ENCODE peak calls at places on chromosomes 1 and 21, in five cellular contexts. One of them, this sample, is unnamed.
A peak's percentile ranks its signal among the peaks of the same experiment; 100 is the strongest.

GRCh38 chr1:230163719-230164118 is 96.7 kb downstream of the GALNT2 start:
- DNase-seq in activated CD4-positive, alpha-beta T cell treated with anti-CD3 and anti-CD28 coated beads for 48 hours: no peak
- DNase-seq in esophagus muscularis mucosa: no peak
- DNase-seq in NCI-H1930: no peak
- DNase-seq in dorsolateral prefrontal cortex: no peak
- DNase-seq in this sample: no peak

GRCh38 chr1:205183676-205184335 is 27.7 kb downstream of the DSTYK start:
- DNase-seq in activated CD4-positive, alpha-beta T cell treated with anti-CD3 and anti-CD28 coated beads for 48 hours: no peak
- DNase-seq in esophagus muscularis mucosa: no peak
- DNase-seq in NCI-H1930: no peak
- DNase-seq in dorsolateral prefrontal cortex: no peak
- DNase-seq in this sample: no peak

GRCh38 chr21:41622831-41623548 is 115.0 kb upstream of the TMPRSS2 start:
- DNase-seq in activated CD4-positive, alpha-beta T cell treated with anti-CD3 and anti-CD28 coated beads for 48 hours: peak; percentile 73
- DNase-seq in esophagus muscularis mucosa: no peak
- DNase-seq in NCI-H1930: no peak
- DNase-seq in dorsolateral prefrontal cortex: no peak
- DNase-seq in this sample: no peak

GRCh38 chr1:44576456-44577150 is 97.7 kb downstream of the TMEM53 start:
- DNase-seq in activated CD4-positive, alpha-beta T cell treated with anti-CD3 and anti-CD28 coated beads for 48 hours: no peak
- DNase-seq in esophagus muscularis mucosa: no peak
- DNase-seq in NCI-H1930: no peak
- DNase-seq in dorsolateral prefrontal cortex: peak; percentile 69
- DNase-seq in this sample: no peak

GRCh38 chr1:145871994-145872411 is 13.1 kb upstream of the PIAS3 start:
- DNase-seq in activated CD4-positive, alpha-beta T cell treated with anti-CD3 and anti-CD28 coated beads for 48 hours: peak; percentile 49
- DNase-seq in esophagus muscularis mucosa: no peak
- DNase-seq in NCI-H1930: no peak
- DNase-seq in dorsolateral prefrontal cortex: peak; percentile 67
- DNase-seq in this sample: no peak

GRCh38 chr21:43755820-43756594 is 20.1 kb downstream of the CSTB start:
- DNase-seq in activated CD4-positive, alpha-beta T cell treated with anti-CD3 and anti-CD28 coated beads for 48 hours: no peak
- DNase-seq in esophagus muscularis mucosa: no peak
- DNase-seq in NCI-H1930: no peak
- DNase-seq in dorsolateral prefrontal cortex: no peak
- DNase-seq in this sample: no peak

GRCh38 chr1:159508951-159509350 is 26.9 kb downstream of the OR10J5 start:
- DNase-seq in activated CD4-positive, alpha-beta T cell treated with anti-CD3 and anti-CD28 coated beads for 48 hours: no peak
- DNase-seq in esophagus muscularis mucosa: no peak
- DNase-seq in NCI-H1930: no peak
- DNase-seq in dorsolateral prefrontal cortex: no peak
- DNase-seq in this sample: no peak

GRCh38 chr1:31580891-31581603 is 4.7 kb downstream of the TINAGL1 start:
- DNase-seq in activated CD4-positive, alpha-beta T cell treated with anti-CD3 and anti-CD28 coated beads for 48 hours: no peak
- DNase-seq in esophagus muscularis mucosa: peak; percentile 88
- DNase-seq in NCI-H1930: no peak
- DNase-seq in dorsolateral prefrontal cortex: no peak
- DNase-seq in this sample: no peak

GRCh38 chr1:245458234-245458633 is 303.4 kb downstream of the KIF26B start:
- DNase-seq in activated CD4-positive, alpha-beta T cell treated with anti-CD3 and anti-CD28 coated beads for 48 hours: no peak
- DNase-seq in esophagus muscularis mucosa: no peak
- DNase-seq in NCI-H1930: no peak
- DNase-seq in dorsolateral prefrontal cortex: no peak
- DNase-seq in this sample: no peak

GRCh38 chr21:32565856-32566465 is 19.4 kb downstream of the TCP10L start:
- DNase-seq in activated CD4-positive, alpha-beta T cell treated with anti-CD3 and anti-CD28 coated beads for 48 hours: no peak
- DNase-seq in esophagus muscularis mucosa: peak; percentile 24
- DNase-seq in NCI-H1930: no peak
- DNase-seq in dorsolateral prefrontal cortex: no peak
- DNase-seq in this sample: no peak

GRCh38 chr1:165924096-165924495 is 96.7 kb downstream of the UCK2 start:
- DNase-seq in activated CD4-positive, alpha-beta T cell treated with anti-CD3 and anti-CD28 coated beads for 48 hours: no peak
- DNase-seq in esophagus muscularis mucosa: no peak
- DNase-seq in NCI-H1930: no peak
- DNase-seq in dorsolateral prefrontal cortex: no peak
- DNase-seq in this sample: no peak

GRCh38 chr1:40532844-40533424 is 1.5 kb downstream of the ZNF684 start:
- DNase-seq in activated CD4-positive, alpha-beta T cell treated with anti-CD3 and anti-CD28 coated beads for 48 hours: peak; percentile 52
- DNase-seq in esophagus muscularis mucosa: no peak
- DNase-seq in NCI-H1930: no peak
- DNase-seq in dorsolateral prefrontal cortex: no peak
- DNase-seq in this sample: no peak

GRCh38 chr1:158989424-158989823 is 20.3 kb upstream of the IFI16 start:
- DNase-seq in activated CD4-positive, alpha-beta T cell treated with anti-CD3 and anti-CD28 coated beads for 48 hours: no peak
- DNase-seq in esophagus muscularis mucosa: no peak
- DNase-seq in NCI-H1930: no peak
- DNase-seq in dorsolateral prefrontal cortex: no peak
- DNase-seq in this sample: no peak

GRCh38 chr1:207047529-207047928 is 3.5 kb downstream of the YOD1 start:
- DNase-seq in activated CD4-positive, alpha-beta T cell treated with anti-CD3 and anti-CD28 coated beads for 48 hours: no peak
- DNase-seq in esophagus muscularis mucosa: no peak
- DNase-seq in NCI-H1930: no peak
- DNase-seq in dorsolateral prefrontal cortex: no peak
- DNase-seq in this sample: no peak

GRCh38 chr1:195831789-195832188 is 776.5 kb downstream of the KCNT2 start:
- DNase-seq in activated CD4-positive, alpha-beta T cell treated with anti-CD3 and anti-CD28 coated beads for 48 hours: no peak
- DNase-seq in esophagus muscularis mucosa: no peak
- DNase-seq in NCI-H1930: no peak
- DNase-seq in dorsolateral prefrontal cortex: no peak
- DNase-seq in this sample: no peak

GRCh38 chr1:109850827-109851226 is 59.8 kb upstream of the CSF1 start:
- DNase-seq in activated CD4-positive, alpha-beta T cell treated with anti-CD3 and anti-CD28 coated beads for 48 hours: no peak
- DNase-seq in esophagus muscularis mucosa: no peak
- DNase-seq in NCI-H1930: no peak
- DNase-seq in dorsolateral prefrontal cortex: no peak
- DNase-seq in this sample: no peak

GRCh38 chr21:39137248-39138186 is 45.7 kb downstream of the PSMG1 start:
- DNase-seq in activated CD4-positive, alpha-beta T cell treated with anti-CD3 and anti-CD28 coated beads for 48 hours: peak; percentile 18
- DNase-seq in esophagus muscularis mucosa: peak; percentile 31
- DNase-seq in NCI-H1930: no peak
- DNase-seq in dorsolateral prefrontal cortex: no peak
- DNase-seq in this sample: no peak

GRCh38 chr21:39715804-39716397 is 29.1 kb upstream of the IGSF5 start:
- DNase-seq in activated CD4-positive, alpha-beta T cell treated with anti-CD3 and anti-CD28 coated beads for 48 hours: peak; percentile 64
- DNase-seq in esophagus muscularis mucosa: no peak
- DNase-seq in NCI-H1930: peak; percentile 26
- DNase-seq in dorsolateral prefrontal cortex: no peak
- DNase-seq in this sample: no peak

GRCh38 chr1:1779691-1780597 is 1.7 kb upstream of the NADK start:
- DNase-seq in activated CD4-positive, alpha-beta T cell treated with anti-CD3 and anti-CD28 coated beads for 48 hours: peak; percentile 68
- DNase-seq in esophagus muscularis mucosa: no peak
- DNase-seq in NCI-H1930: no peak
- DNase-seq in dorsolateral prefrontal cortex: no peak
- DNase-seq in this sample: no peak

GRCh38 chr1:18722270-18722669 is 91.6 kb downstream of the PAX7 start:
- DNase-seq in activated CD4-positive, alpha-beta T cell treated with anti-CD3 and anti-CD28 coated beads for 48 hours: no peak
- DNase-seq in esophagus muscularis mucosa: no peak
- DNase-seq in NCI-H1930: no peak
- DNase-seq in dorsolateral prefrontal cortex: no peak
- DNase-seq in this sample: no peak

GRCh38 chr1:209766051-209766450 is 10.2 kb downstream of the TRAF3IP3 start:
- DNase-seq in activated CD4-positive, alpha-beta T cell treated with anti-CD3 and anti-CD28 coated beads for 48 hours: no peak
- DNase-seq in esophagus muscularis mucosa: no peak
- DNase-seq in NCI-H1930: no peak
- DNase-seq in dorsolateral prefrontal cortex: no peak
- DNase-seq in this sample: no peak

GRCh38 chr1:5996641-5997270 is 4.5 kb upstream of the NPHP4 start:
- DNase-seq in activated CD4-positive, alpha-beta T cell treated with anti-CD3 and anti-CD28 coated beads for 48 hours: no peak
- DNase-seq in esophagus muscularis mucosa: no peak
- DNase-seq in NCI-H1930: no peak
- DNase-seq in dorsolateral prefrontal cortex: peak; percentile 33
- DNase-seq in this sample: no peak

GRCh38 chr1:156458181-156458503 is 42.4 kb downstream of the MEF2D start:
- DNase-seq in activated CD4-positive, alpha-beta T cell treated with anti-CD3 and anti-CD28 coated beads for 48 hours: no peak
- DNase-seq in esophagus muscularis mucosa: no peak
- DNase-seq in NCI-H1930: no peak
- DNase-seq in dorsolateral prefrontal cortex: no peak
- DNase-seq in this sample: no peak

GRCh38 chr1:35047188-35047858 is 15.6 kb upstream of the ZMYM6 start:
- DNase-seq in activated CD4-positive, alpha-beta T cell treated with anti-CD3 and anti-CD28 coated beads for 48 hours: no peak
- DNase-seq in esophagus muscularis mucosa: no peak
- DNase-seq in NCI-H1930: no peak
- DNase-seq in dorsolateral prefrontal cortex: no peak
- DNase-seq in this sample: no peak

GRCh38 chr1:101781437-101781836 is 215.3 kb downstream of the OLFM3 start:
- DNase-seq in activated CD4-positive, alpha-beta T cell treated with anti-CD3 and anti-CD28 coated beads for 48 hours: no peak
- DNase-seq in esophagus muscularis mucosa: no peak
- DNase-seq in NCI-H1930: no peak
- DNase-seq in dorsolateral prefrontal cortex: no peak
- DNase-seq in this sample: peak; percentile 52

GRCh38 chr1:31483012-31483946 is 70.3 kb downstream of the SERINC2 start:
- DNase-seq in activated CD4-positive, alpha-beta T cell treated with anti-CD3 and anti-CD28 coated beads for 48 hours: no peak
- DNase-seq in esophagus muscularis mucosa: no peak
- DNase-seq in NCI-H1930: no peak
- DNase-seq in dorsolateral prefrontal cortex: no peak
- DNase-seq in this sample: no peak

GRCh38 chr1:201624741-201625646 is 86.1 kb downstream of the NAV1 start:
- DNase-seq in activated CD4-positive, alpha-beta T cell treated with anti-CD3 and anti-CD28 coated beads for 48 hours: no peak
- DNase-seq in esophagus muscularis mucosa: no peak
- DNase-seq in NCI-H1930: no peak
- DNase-seq in dorsolateral prefrontal cortex: no peak
- DNase-seq in this sample: no peak

GRCh38 chr1:82525378-82525777 is 724.6 kb downstream of the ADGRL2 start:
- DNase-seq in activated CD4-positive, alpha-beta T cell treated with anti-CD3 and anti-CD28 coated beads for 48 hours: no peak
- DNase-seq in esophagus muscularis mucosa: no peak
- DNase-seq in NCI-H1930: no peak
- DNase-seq in dorsolateral prefrontal cortex: no peak
- DNase-seq in this sample: no peak

GRCh38 chr1:65541161-65541560 is 120.7 kb downstream of the LEPR start:
- DNase-seq in activated CD4-positive, alpha-beta T cell treated with anti-CD3 and anti-CD28 coated beads for 48 hours: no peak
- DNase-seq in esophagus muscularis mucosa: no peak
- DNase-seq in NCI-H1930: no peak
- DNase-seq in dorsolateral prefrontal cortex: no peak
- DNase-seq in this sample: no peak

GRCh38 chr1:40004857-40005256 is 35.7 kb upstream of the CAP1 start:
- DNase-seq in activated CD4-positive, alpha-beta T cell treated with anti-CD3 and anti-CD28 coated beads for 48 hours: no peak
- DNase-seq in esophagus muscularis mucosa: no peak
- DNase-seq in NCI-H1930: no peak
- DNase-seq in dorsolateral prefrontal cortex: no peak
- DNase-seq in this sample: no peak

GRCh38 chr1:178532392-178532791 is 19.5 kb downstream of the TEX35 start:
- DNase-seq in activated CD4-positive, alpha-beta T cell treated with anti-CD3 and anti-CD28 coated beads for 48 hours: peak; percentile 84
- DNase-seq in esophagus muscularis mucosa: no peak
- DNase-seq in NCI-H1930: peak; percentile 68
- DNase-seq in dorsolateral prefrontal cortex: peak; percentile 88
- DNase-seq in this sample: peak; percentile 24

GRCh38 chr1:107501081-107501605 is 360.3 kb downstream of the NTNG1 start:
- DNase-seq in activated CD4-positive, alpha-beta T cell treated with anti-CD3 and anti-CD28 coated beads for 48 hours: no peak
- DNase-seq in esophagus muscularis mucosa: no peak
- DNase-seq in NCI-H1930: no peak
- DNase-seq in dorsolateral prefrontal cortex: no peak
- DNase-seq in this sample: no peak

GRCh38 chr1:53298163-53298685 is 29.6 kb downstream of the LRP8 start:
- DNase-seq in activated CD4-positive, alpha-beta T cell treated with anti-CD3 and anti-CD28 coated beads for 48 hours: no peak
- DNase-seq in esophagus muscularis mucosa: no peak
- DNase-seq in NCI-H1930: no peak
- DNase-seq in dorsolateral prefrontal cortex: no peak
- DNase-seq in this sample: no peak

GRCh38 chr1:195754297-195754696 is 853.9 kb downstream of the KCNT2 start:
- DNase-seq in activated CD4-positive, alpha-beta T cell treated with anti-CD3 and anti-CD28 coated beads for 48 hours: no peak
- DNase-seq in esophagus muscularis mucosa: no peak
- DNase-seq in NCI-H1930: no peak
- DNase-seq in dorsolateral prefrontal cortex: no peak
- DNase-seq in this sample: no peak

GRCh38 chr1:184027751-184028682 is 9.5 kb downstream of the COLGALT2 start:
- DNase-seq in activated CD4-positive, alpha-beta T cell treated with anti-CD3 and anti-CD28 coated beads for 48 hours: no peak
- DNase-seq in esophagus muscularis mucosa: no peak
- DNase-seq in NCI-H1930: no peak
- DNase-seq in dorsolateral prefrontal cortex: no peak
- DNase-seq in this sample: no peak

GRCh38 chr1:74513901-74514300 is 1.5 kb upstream of the LRRC53 start:
- DNase-seq in activated CD4-positive, alpha-beta T cell treated with anti-CD3 and anti-CD28 coated beads for 48 hours: no peak
- DNase-seq in esophagus muscularis mucosa: no peak
- DNase-seq in NCI-H1930: no peak
- DNase-seq in dorsolateral prefrontal cortex: no peak
- DNase-seq in this sample: no peak

GRCh38 chr1:196677781-196678509 is 26.1 kb downstream of the CFH start:
- DNase-seq in activated CD4-positive, alpha-beta T cell treated with anti-CD3 and anti-CD28 coated beads for 48 hours: no peak
- DNase-seq in esophagus muscularis mucosa: no peak
- DNase-seq in NCI-H1930: no peak
- DNase-seq in dorsolateral prefrontal cortex: no peak
- DNase-seq in this sample: no peak

GRCh38 chr1:92960395-92961130 is 699 bp downstream of the DIPK1A start:
- DNase-seq in activated CD4-positive, alpha-beta T cell treated with anti-CD3 and anti-CD28 coated beads for 48 hours: peak; percentile 70
- DNase-seq in esophagus muscularis mucosa: no peak
- DNase-seq in NCI-H1930: peak; percentile 43
- DNase-seq in dorsolateral prefrontal cortex: peak; percentile 72
- DNase-seq in this sample: peak; percentile 33

GRCh38 chr1:3469849-3470649 is 15.6 kb downstream of the ARHGEF16 start:
- DNase-seq in activated CD4-positive, alpha-beta T cell treated with anti-CD3 and anti-CD28 coated beads for 48 hours: no peak
- DNase-seq in esophagus muscularis mucosa: no peak
- DNase-seq in NCI-H1930: no peak
- DNase-seq in dorsolateral prefrontal cortex: peak; percentile 23
- DNase-seq in this sample: no peak

GRCh38 chr1:15953294-15953771 is 22.6 kb downstream of the ZBTB17 start:
- DNase-seq in activated CD4-positive, alpha-beta T cell treated with anti-CD3 and anti-CD28 coated beads for 48 hours: no peak
- DNase-seq in esophagus muscularis mucosa: no peak
- DNase-seq in NCI-H1930: no peak
- DNase-seq in dorsolateral prefrontal cortex: no peak
- DNase-seq in this sample: no peak

This sample was measured in NCI-H1417 treated with DMSO at 0.1 percent for 48 hours.